ENCODE peak calls at places on chromosomes 7 and 10, in four cellular contexts. One of them, this sample, is unnamed. For H3K27me3, the result is how much of the 10 kb centered on the place peaks cover.

GRCh38 chr10:34885901-34886300 is 70.8 kb upstream of the PARD3 start:
- DNase-seq in IMR-90: no peak
- DNase-seq in HepG2: no peak
- DNase-seq in K562: no peak
- DNase-seq in this sample: no peak

GRCh38 chr7:151131622-151132293 is 35.7 kb downstream of the GBX1 start:
- DNase-seq in IMR-90: no peak
- DNase-seq in HepG2: no peak
- DNase-seq in K562: no peak
- DNase-seq in this sample: no peak

GRCh38 chr10:30359373-30360206 is 10.5 kb upstream of the MTPAP start:
- DNase-seq in IMR-90: peak
- DNase-seq in HepG2: peak
- DNase-seq in K562: peak
- DNase-seq in this sample: peak

GRCh38 chr7:70838292-70838907 is 293.5 kb upstream of the GALNT17 start:
- DNase-seq in IMR-90: no peak
- DNase-seq in HepG2: no peak
- DNase-seq in K562: no peak
- DNase-seq in this sample: no peak

GRCh38 chr10:17375936-17376584 is 78.3 kb downstream of the ST8SIA6 start:
- DNase-seq in IMR-90: peak
- DNase-seq in HepG2: peak
- DNase-seq in K562: peak
- DNase-seq in this sample: no peak

GRCh38 chr7:80443336-80443735 is 68.5 kb downstream of the GNAT3 start:
- DNase-seq in IMR-90: no peak
- DNase-seq in HepG2: no peak
- DNase-seq in K562: no peak
- DNase-seq in this sample: no peak

GRCh38 chr7:83502636-83503035 is 146.3 kb downstream of the SEMA3E start:
- DNase-seq in IMR-90: no peak
- DNase-seq in HepG2: no peak
- DNase-seq in K562: no peak
- DNase-seq in this sample: no peak

GRCh38 chr10:132813560-132814468 is 27.9 kb upstream of the NKX6-2 start:
- DNase-seq in IMR-90: no peak
- DNase-seq in HepG2: no peak
- DNase-seq in K562: no peak
- DNase-seq in this sample: no peak

GRCh38 chr10:27857616-27858015 is 112.0 kb upstream of the MKX start:
- DNase-seq in IMR-90: no peak
- DNase-seq in HepG2: no peak
- DNase-seq in K562: no peak
- DNase-seq in this sample: no peak

GRCh38 chr10:103548581-103549348 is 55.3 kb downstream of the NEURL1 start:
- DNase-seq in IMR-90: no peak
- DNase-seq in HepG2: no peak
- DNase-seq in K562: no peak
- DNase-seq in this sample: no peak

GRCh38 chr10:110827410-110827809 is 44.3 kb upstream of the PDCD4 start:
- DNase-seq in IMR-90: peak
- DNase-seq in HepG2: peak
- DNase-seq in K562: no peak
- DNase-seq in this sample: no peak

GRCh38 chr10:35448687-35449662 is 112.7 kb downstream of the CCNY start:
- DNase-seq in IMR-90: no peak
- DNase-seq in HepG2: peak
- DNase-seq in K562: no peak
- DNase-seq in this sample: no peak

GRCh38 chr10:24750695-24751094 is 27.0 kb upstream of the ARHGAP21 start:
- DNase-seq in IMR-90: no peak
- DNase-seq in HepG2: no peak
- DNase-seq in K562: no peak
- DNase-seq in this sample: no peak

GRCh38 chr7:127957886-127958285 is 73.4 kb downstream of the LRRC4 start:
- DNase-seq in IMR-90: no peak
- DNase-seq in HepG2: no peak
- DNase-seq in K562: no peak
- DNase-seq in this sample: no peak

GRCh38 chr7:127251458-127252379 is 1.0 kb downstream of the GRM8 start:
- DNase-seq in IMR-90: no peak
- DNase-seq in HepG2: no peak
- DNase-seq in K562: no peak
- DNase-seq in this sample: no peak

GRCh38 chr10:86179143-86179505 is 187.5 kb downstream of the GRID1 start:
- DNase-seq in IMR-90: no peak
- DNase-seq in HepG2: no peak
- DNase-seq in K562: no peak
- DNase-seq in this sample: no peak

GRCh38 chr7:29609162-29610030 is 45.8 kb downstream of the PRR15 start:
- DNase-seq in IMR-90: no peak
- DNase-seq in HepG2: peak
- DNase-seq in K562: peak
- DNase-seq in this sample: no peak

GRCh38 chr10:71344154-71344915 is 25.3 kb downstream of the SLC29A3 start:
- DNase-seq in IMR-90: no peak
- DNase-seq in HepG2: no peak
- DNase-seq in K562: no peak
- DNase-seq in this sample: no peak

GRCh38 chr7:4683043-4683883 is 1.2 kb downstream of the FOXK1 start:
- DNase-seq in IMR-90: no peak
- DNase-seq in HepG2: no peak
- DNase-seq in K562: peak
- DNase-seq in this sample: no peak

GRCh38 chr10:73886085-73886529 is 11.8 kb upstream of the CAMK2G start:
- DNase-seq in IMR-90: peak
- DNase-seq in HepG2: peak
- DNase-seq in K562: peak
- DNase-seq in this sample: no peak

GRCh38 chr7:150961510-150962284 is 16.4 kb downstream of the KCNH2 start:
- DNase-seq in IMR-90: peak
- DNase-seq in HepG2: no peak
- DNase-seq in K562: no peak
- DNase-seq in this sample: no peak

GRCh38 chr10:62853710-62854109 is 37.5 kb upstream of the EGR2 start:
- DNase-seq in IMR-90: no peak
- DNase-seq in HepG2: no peak
- DNase-seq in K562: no peak
- DNase-seq in this sample: no peak

GRCh38 chr10:6036861-6037321 is 25.3 kb downstream of the IL2RA start:
- DNase-seq in IMR-90: no peak
- DNase-seq in HepG2: no peak
- DNase-seq in K562: no peak
- DNase-seq in this sample: no peak

GRCh38 chr10:4546500-4546899 is 279.5 kb upstream of the AKR1E2 start:
- DNase-seq in IMR-90: peak
- DNase-seq in HepG2: no peak
- DNase-seq in K562: no peak
- DNase-seq in this sample: no peak

GRCh38 chr10:1128649-1129048 is 72.5 kb downstream of the WDR37 start:
- DNase-seq in IMR-90: no peak
- DNase-seq in HepG2: no peak
- DNase-seq in K562: no peak
- DNase-seq in this sample: no peak

GRCh38 chr7:110442386-110442837 is 648.5 kb upstream of the LRRN3 start:
- DNase-seq in IMR-90: peak
- DNase-seq in HepG2: peak
- DNase-seq in K562: no peak
- DNase-seq in this sample: no peak

GRCh38 chr10:32190890-32191491 is 134.8 kb upstream of the KIF5B start:
- DNase-seq in IMR-90: peak
- DNase-seq in HepG2: peak
- DNase-seq in K562: no peak
- DNase-seq in this sample: no peak

GRCh38 chr7:105642264-105642663 is 61.0 kb upstream of the EFCAB10 start:
- DNase-seq in IMR-90: no peak
- DNase-seq in HepG2: no peak
- DNase-seq in K562: no peak
- DNase-seq in this sample: no peak

GRCh38 chr7:90271753-90272152 is 26.8 kb downstream of the CFAP69 start:
- DNase-seq in IMR-90: peak
- DNase-seq in HepG2: peak
- DNase-seq in K562: no peak
- DNase-seq in this sample: no peak

GRCh38 chr10:89369142-89370105 is 8.4 kb upstream of the IFIT1B start:
- DNase-seq in IMR-90: peak
- DNase-seq in HepG2: no peak
- DNase-seq in K562: no peak
- DNase-seq in this sample: no peak

GRCh38 chr10:126199221-126199998 is 188.9 kb downstream of the ADAM12 start:
- DNase-seq in IMR-90: peak
- DNase-seq in HepG2: no peak
- DNase-seq in K562: peak
- DNase-seq in this sample: no peak

GRCh38 chr10:122279725-122280141 is 8.6 kb downstream of the BTBD16 start:
- DNase-seq in IMR-90: peak
- DNase-seq in HepG2: peak
- DNase-seq in K562: peak
- DNase-seq in this sample: no peak

GRCh38 chr7:34058791-34059550 is 153.6 kb downstream of the BMPER start:
- DNase-seq in IMR-90: no peak
- DNase-seq in HepG2: no peak
- DNase-seq in K562: no peak
- DNase-seq in this sample: no peak

DNA sequence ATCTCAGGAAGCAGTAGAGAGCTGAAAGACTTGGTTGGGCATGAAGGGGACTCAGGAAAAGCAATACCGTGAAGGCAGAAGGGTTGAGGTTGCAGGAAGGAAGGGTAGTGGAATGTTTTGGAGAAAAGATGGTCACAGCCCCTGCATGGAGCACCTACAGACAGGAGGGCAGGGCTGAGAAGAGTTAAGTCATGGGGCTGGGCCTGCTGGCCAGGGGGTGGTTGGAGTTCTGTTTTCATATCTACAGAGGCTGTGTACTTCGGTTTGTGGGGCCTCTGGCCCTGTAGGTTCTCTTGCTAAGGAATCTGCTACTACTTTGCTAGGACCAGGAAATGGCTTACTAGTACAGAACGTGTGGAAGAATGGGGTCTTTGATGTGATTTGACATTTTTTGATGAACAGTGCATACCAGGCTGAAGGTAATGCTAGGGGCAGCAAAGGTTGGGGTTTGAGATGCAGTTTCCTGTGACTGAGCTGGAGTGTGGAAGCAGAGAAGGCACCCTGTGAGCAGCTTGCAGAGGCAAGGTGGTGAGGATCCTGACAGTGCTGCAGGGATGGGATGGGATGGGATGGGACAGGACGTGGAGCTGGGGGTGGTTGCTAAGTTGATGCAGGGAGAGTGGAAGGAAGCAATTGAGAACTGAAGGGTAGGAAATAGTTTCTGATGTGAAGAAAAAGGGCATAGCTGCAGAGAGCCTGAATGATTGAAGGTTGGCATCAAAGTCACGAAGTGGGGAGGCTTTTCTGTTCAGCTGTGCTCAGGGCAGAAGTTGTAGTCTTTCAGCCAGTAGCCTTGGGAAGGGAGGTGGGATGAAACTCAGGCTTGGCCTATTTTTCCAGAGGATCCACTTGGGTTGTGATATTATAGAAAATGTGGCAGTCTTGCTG is 7.8 kb downstream of the RPS24 start:
- DNase-seq in IMR-90: no peak
- DNase-seq in HepG2: no peak
- DNase-seq in K562: no peak
- DNase-seq in this sample: no peak
- TF ChIP-seq POLR2A in IMR-90: no peak
- TF ChIP-seq POLR2A in HepG2: no peak
- TF ChIP-seq POLR2A in K562: peak
- TF ChIP-seq POLR2A in this sample: peak

DNA sequence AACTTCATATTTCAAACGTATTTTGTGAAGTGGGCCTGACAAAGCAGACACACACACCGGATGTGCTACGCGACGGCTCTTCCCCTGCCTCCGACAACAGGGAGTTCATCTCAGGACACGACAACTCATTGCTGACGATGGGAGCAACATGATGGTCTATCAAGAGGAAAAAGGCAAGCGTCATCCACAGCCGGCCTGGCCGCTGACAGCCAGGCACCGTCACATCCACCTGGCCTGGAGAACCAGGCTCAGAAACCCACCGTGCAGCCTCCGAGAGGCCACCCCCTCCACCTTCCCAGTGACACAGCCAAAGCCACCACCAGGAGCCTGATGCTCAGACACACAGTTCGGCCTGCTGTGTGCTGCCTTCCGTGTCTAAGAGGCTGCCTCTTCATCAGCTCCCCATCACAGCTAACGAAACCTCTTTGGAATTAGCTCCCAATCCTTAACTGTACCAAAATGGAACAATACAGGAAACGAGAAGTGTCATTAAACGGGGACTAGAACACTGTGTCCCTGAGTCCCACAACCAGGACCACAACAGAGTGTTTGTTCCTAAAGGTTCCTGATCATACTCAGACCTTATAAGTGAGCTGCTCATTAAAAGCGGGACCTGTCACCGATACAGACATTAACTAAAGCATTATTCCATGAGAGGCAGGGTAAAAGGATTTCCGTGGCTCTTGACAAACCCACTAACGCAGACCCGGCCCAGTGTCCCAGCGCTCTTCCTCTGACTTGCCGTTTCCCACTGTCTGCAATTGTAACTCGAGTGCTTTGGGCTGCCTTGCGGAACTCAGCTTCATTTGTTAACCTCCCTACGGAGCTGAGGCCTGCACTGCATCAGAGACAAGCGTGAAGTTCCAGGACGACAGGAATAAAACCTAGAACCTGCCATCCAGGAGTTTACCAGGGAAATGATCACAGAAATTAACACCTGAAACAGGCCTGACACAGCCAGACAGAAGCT is 76.6 kb downstream of the SFMBT2 start:
- DNase-seq in IMR-90: peak
- DNase-seq in HepG2: no peak
- DNase-seq in K562: no peak
- DNase-seq in this sample: no peak
- TF ChIP-seq MXI1 in IMR-90: no peak
- TF ChIP-seq MXI1 in HepG2: no peak
- TF ChIP-seq MXI1 in K562: no peak
- TF ChIP-seq MXI1 in this sample: no peak

GRCh38 chr10:93893646-93894515 is at the start of gene SLC35G1:
- DNase-seq in IMR-90: peak
- DNase-seq in HepG2: peak
- DNase-seq in K562: peak
- DNase-seq in this sample: peak
- H3K27me3 ChIP-seq in IMR-90: under half
- H3K27me3 ChIP-seq in HepG2: under half
- H3K27me3 ChIP-seq in K562: under half
- H3K27me3 ChIP-seq in this sample: under half

GRCh38 chr10:131745591-131745990 is 155.2 kb upstream of the PPP2R2D start:
- DNase-seq in IMR-90: no peak
- DNase-seq in HepG2: no peak
- DNase-seq in K562: no peak
- DNase-seq in this sample: no peak

GRCh38 chr10:131747251-131747650 is 153.6 kb upstream of the PPP2R2D start:
- DNase-seq in IMR-90: no peak
- DNase-seq in HepG2: no peak
- DNase-seq in K562: no peak
- DNase-seq in this sample: no peak

GRCh38 chr10:131747791-131748190 is 153.0 kb upstream of the PPP2R2D start:
- DNase-seq in IMR-90: no peak
- DNase-seq in HepG2: no peak
- DNase-seq in K562: no peak
- DNase-seq in this sample: no peak

GRCh38 chr10:131746241-131746711 is 154.5 kb upstream of the PPP2R2D start:
- DNase-seq in IMR-90: no peak
- DNase-seq in HepG2: no peak
- DNase-seq in K562: no peak
- DNase-seq in this sample: no peak

GRCh38 chr10:131746785-131747184 is 154.0 kb upstream of the PPP2R2D start:
- DNase-seq in IMR-90: no peak
- DNase-seq in HepG2: no peak
- DNase-seq in K562: no peak
- DNase-seq in this sample: no peak
- TF ChIP-seq POLR2A in IMR-90: no peak
- TF ChIP-seq POLR2A in HepG2: no peak
- TF ChIP-seq POLR2A in K562: no peak
- TF ChIP-seq POLR2A in this sample: no peak

This sample was measured in GM12878.